ENCODE peak calls at places on chromosomes 1 and 21, in ten cellular contexts. C, D, H, B, A, Y, G, L, T and U are unnamed samples.

GRCh38 chr1:90106271-90106670 is 111.4 kb downstream of the ZNF326 start:
- DNase-seq in D (no peak), H (no peak), A (no peak), B (no peak), L (no peak), C (no peak), Y (no peak), T (no peak), G (no peak), U (no peak)

GRCh38 chr1:227774051-227774720 is 39.0 kb downstream of the SNAP47 start:
- DNase-seq in L (no peak), T (no peak), C (no peak), A (no peak), H (no peak), B (no peak), G (no peak), D (no peak), Y (no peak), U (no peak)

GRCh38 chr1:198686069-198686728 is 47.4 kb downstream of the PTPRC start:
- DNase-seq in A (no peak), Y (peak), D (no peak), C (no peak), H (no peak), L (no peak), B (no peak), T (no peak), G (no peak), U (peak)

GRCh38 chr1:93591291-93591832 is 90.3 kb downstream of the BCAR3 start:
- DNase-seq in G (no peak), D (no peak), T (no peak), Y (no peak), C (no peak), H (no peak), L (no peak), A (no peak), B (no peak), U (no peak)

GRCh38 chr1:147377263-147378246 is 135.1 kb downstream of the CHD1L start:
- DNase-seq in G (no peak), L (no peak), A (no peak), C (no peak), B (no peak), T (no peak), D (no peak), Y (no peak), H (no peak), U (no peak)

GRCh38 chr1:56806804-56807203 is 12.4 kb downstream of the FYB2 start:
- DNase-seq in Y (no peak), L (no peak), G (no peak), T (no peak), D (no peak), B (no peak), C (peak), H (no peak), A (no peak), U (no peak)

GRCh38 chr1:246607466-246607865 is 41.2 kb downstream of the CNST start:
- DNase-seq in C (no peak), Y (no peak), L (no peak), H (no peak), A (no peak), T (no peak), G (no peak), D (no peak), B (no peak), U (no peak)

GRCh38 chr1:200755456-200755855 is 16.8 kb downstream of the CAMSAP2 start:
- DNase-seq in C (no peak), G (no peak), L (no peak), B (no peak), T (no peak), H (no peak), Y (no peak), A (no peak), D (no peak), U (no peak)

GRCh38 chr21:45110873-45111624 is 36.7 kb downstream of the ADARB1 start:
- DNase-seq in T (no peak), C (no peak), B (no peak), L (peak), D (no peak), H (no peak), A (no peak), G (no peak), Y (peak), U (no peak)

GRCh38 chr1:241638091-241638682 is 2.0 kb downstream of the CHML start:
- DNase-seq in B (no peak), A (no peak), G (no peak), T (no peak), L (no peak), C (no peak), H (no peak), Y (no peak), D (no peak), U (peak)

GRCh38 chr1:160488347-160489058 is 34.6 kb downstream of the SLAMF6 start:
- DNase-seq in Y (no peak), H (no peak), T (no peak), C (no peak), L (no peak), A (no peak), G (no peak), B (no peak), D (no peak), U (no peak)

GRCh38 chr1:78236711-78237110 is 190.9 kb downstream of the GIPC2 start:
- DNase-seq in A (no peak), B (no peak), H (peak), D (no peak), T (no peak), Y (peak), L (no peak), C (no peak), G (no peak), U (no peak)

GRCh38 chr1:48602349-48602748 is 130.3 kb upstream of the SPATA6 start:
- DNase-seq in T (no peak), B (no peak), A (no peak), G (no peak), H (no peak), Y (no peak), L (no peak), C (no peak), D (no peak), U (no peak)

GRCh38 chr1:60149254-60149653 is 75.7 kb upstream of the C1orf87 start:
- DNase-seq in Y (peak), D (peak), L (peak), A (no peak), C (no peak), H (no peak), T (peak), G (no peak), B (no peak), U (peak)

GRCh38 chr1:145877923-145878486 is 7.7 kb downstream of the ANKRD35 start:
- DNase-seq in H (no peak), G (no peak), T (no peak), B (no peak), A (no peak), L (no peak), C (no peak), Y (peak), D (no peak), U (peak)

DNA sequence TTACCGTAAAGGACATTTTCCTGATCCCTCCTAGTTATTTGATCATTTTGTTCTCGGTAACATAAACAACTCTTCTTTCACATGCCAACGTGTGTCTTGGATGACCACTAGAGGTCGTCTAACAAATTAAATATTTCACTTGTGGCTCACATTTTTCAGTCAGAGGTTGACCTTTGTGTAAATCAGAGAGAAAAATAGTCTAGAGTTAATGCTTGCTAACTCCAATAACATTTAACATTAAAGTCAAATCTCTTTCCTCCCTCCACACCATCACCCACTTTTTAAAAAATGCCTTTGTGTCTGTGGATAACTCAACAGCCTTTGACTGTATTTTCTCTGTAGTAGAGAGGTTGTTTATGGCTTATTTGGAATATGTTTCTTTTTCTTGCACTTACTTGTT is 220.5 kb upstream of the B3GALT2 start:
- DNase-seq in A (no peak), L (no peak), T (peak), C (peak), D (no peak), H (peak), B (no peak), G (no peak), Y (peak), U (peak)
- TF ChIP-seq CTCF in A (no peak), L (peak), T (peak), C (peak), D (peak), H (peak), B (peak), G (peak), Y (peak), U (peak)

DNA sequence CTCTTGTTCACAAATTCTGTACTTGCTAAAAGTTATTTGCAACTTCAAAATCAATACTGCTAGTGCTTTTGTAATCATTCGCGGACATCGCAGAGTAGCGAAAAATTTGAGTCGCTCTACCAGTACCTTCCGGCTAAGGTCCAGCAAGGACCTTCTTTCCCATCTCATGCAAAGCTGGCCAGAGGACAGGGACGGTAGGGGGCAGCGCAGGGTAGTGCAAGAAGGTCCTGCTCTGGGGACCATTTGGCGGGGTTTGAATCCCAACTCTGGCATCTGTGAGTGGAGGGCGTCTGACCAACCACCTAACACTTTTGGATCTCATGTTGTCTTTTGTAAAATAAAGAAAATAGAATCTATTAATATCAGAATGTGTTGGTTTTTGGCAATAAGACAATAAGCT is 258.3 kb downstream of the SPATA17 start:
- DNase-seq in H (no peak), D (no peak), B (no peak), A (no peak), T (peak), G (peak), C (no peak), L (no peak), Y (peak), U (peak)
- TF ChIP-seq CTCF in H (no peak), D (peak), B (no peak), A (no peak), T (peak), G (peak), C (no peak), L (no peak), Y (no peak), U (peak)

GRCh38 chr1:7407547-7407895 is 363.6 kb upstream of the VAMP3 start:
- DNase-seq in A (peak), D (no peak), G (no peak), T (no peak), L (peak), C (no peak), B (no peak), Y (no peak), H (no peak), U (no peak)
- TF ChIP-seq CTCF in A (no peak), D (no peak), G (no peak), T (no peak), L (no peak), C (no peak), B (no peak), Y (no peak), H (no peak), U (no peak)

DNA sequence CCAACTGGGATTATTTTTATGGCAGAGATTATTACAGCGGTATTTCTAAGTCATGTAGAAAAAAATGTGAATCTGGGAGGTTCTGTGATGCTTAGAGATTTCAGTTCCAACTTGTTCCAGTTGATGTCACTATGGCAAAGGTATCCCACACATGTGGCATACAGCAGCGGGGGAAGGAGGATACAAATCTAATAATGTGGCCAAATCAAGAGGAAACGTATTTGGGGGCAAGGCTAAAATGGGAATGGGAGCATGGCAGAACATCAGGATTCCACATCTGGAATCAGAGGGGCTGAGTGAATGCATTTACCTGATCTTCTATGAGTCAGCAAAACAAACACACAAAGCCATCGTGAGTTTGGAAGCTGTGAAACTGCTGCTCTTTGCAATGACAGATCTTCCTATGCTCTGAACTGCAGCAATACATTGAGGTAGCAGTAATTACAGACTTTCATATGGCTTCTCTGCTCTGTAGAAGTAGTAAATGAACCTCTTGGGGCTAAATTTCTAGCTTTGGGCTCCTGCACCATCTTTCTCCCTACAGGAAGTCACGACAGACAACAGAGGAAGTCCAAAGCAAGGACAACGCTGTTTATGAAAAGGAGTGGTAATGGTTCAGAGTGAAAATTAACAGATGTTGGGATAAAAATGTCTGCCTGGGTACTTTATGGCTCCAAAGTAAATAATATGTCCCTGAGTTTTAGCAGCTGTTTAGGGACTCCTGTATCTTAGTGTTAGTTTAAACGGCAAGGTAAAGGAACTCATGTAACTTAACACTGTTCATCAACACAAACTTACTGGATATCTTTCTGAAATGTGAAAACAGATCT is 55.6 kb downstream of the GABPA start:
- DNase-seq in Y (peak), T (peak), L (no peak), H (peak), B (no peak), D (no peak), A (no peak), C (peak), G (no peak), U (peak)
- TF ChIP-seq CTCF in Y (peak), T (peak), L (no peak), H (peak), B (no peak), D (peak), A (no peak), C (peak), G (peak), U (peak)

DNA sequence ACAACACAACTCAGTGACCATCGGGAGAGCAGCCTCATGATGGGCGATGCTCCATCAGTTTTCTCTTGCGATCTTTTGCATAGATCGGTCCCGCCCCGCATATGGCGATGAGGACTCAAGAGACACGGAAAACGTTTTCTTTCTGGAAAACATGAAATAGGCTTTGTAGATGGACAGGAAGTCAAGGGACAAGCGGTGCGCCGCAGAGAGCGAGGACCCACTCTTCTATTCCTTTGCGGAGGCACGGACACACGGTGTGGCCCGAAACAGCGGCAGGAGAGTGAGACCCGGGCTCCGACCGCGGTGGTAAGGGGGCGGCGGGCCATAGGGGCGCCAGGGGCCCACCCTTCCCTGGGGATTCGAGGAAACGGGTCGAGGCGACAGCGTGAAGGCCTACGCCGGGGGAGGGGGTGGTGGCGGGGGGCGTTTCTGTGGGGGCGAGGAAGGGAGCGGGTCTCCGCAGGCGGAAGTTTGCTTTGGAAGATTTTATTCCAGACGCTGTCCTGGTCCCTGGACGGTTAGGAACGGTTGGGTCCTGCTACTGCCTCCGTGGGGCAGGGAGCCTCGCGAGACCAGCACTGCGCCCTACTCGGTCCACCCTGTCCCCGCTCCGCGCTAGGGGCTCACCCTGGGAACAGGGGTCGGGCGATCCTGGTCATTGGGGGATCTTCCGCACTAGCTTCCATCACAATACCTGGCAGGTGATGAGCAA is 796 bp upstream of the TDRKH start:
- DNase-seq in Y (peak), T (peak), B (no peak), A (no peak), H (no peak), G (peak), D (no peak), C (no peak), L (no peak), U (no peak)
- TF ChIP-seq CTCF in Y (no peak), T (no peak), B (no peak), A (no peak), H (no peak), G (no peak), D (no peak), C (no peak), L (no peak), U (no peak)